ENCODE peak calls at places on chromosomes 3 and 15, in five cellular contexts. One of them, this sample, is unnamed.

GRCh38 chr3:195153121-195153520 is 117.8 kb downstream of the XXYLT1 start:
- DNase-seq in stomach: no peak
- DNase-seq in colonic mucosa: no peak
- DNase-seq in left lung: no peak
- DNase-seq in heart right ventricle: peak
- DNase-seq in this sample: no peak

GRCh38 chr15:91941871-91942270 is 88.4 kb downstream of the SLCO3A1 start:
- DNase-seq in stomach: no peak
- DNase-seq in colonic mucosa: no peak
- DNase-seq in left lung: no peak
- DNase-seq in heart right ventricle: no peak
- DNase-seq in this sample: no peak

GRCh38 chr3:127604035-127604434 is 5.8 kb downstream of the MCM2 start:
- DNase-seq in stomach: no peak
- DNase-seq in colonic mucosa: no peak
- DNase-seq in left lung: no peak
- DNase-seq in heart right ventricle: no peak
- DNase-seq in this sample: no peak

GRCh38 chr3:110650752-110651151 is 420.9 kb upstream of the NECTIN3 start:
- DNase-seq in stomach: no peak
- DNase-seq in colonic mucosa: no peak
- DNase-seq in left lung: no peak
- DNase-seq in heart right ventricle: no peak
- DNase-seq in this sample: no peak

GRCh38 chr3:99570061-99570460 is 68.3 kb upstream of the COL8A1 start:
- DNase-seq in stomach: no peak
- DNase-seq in colonic mucosa: no peak
- DNase-seq in left lung: no peak
- DNase-seq in heart right ventricle: no peak
- DNase-seq in this sample: no peak

GRCh38 chr15:91357527-91357926 is 257.5 kb downstream of the SV2B start:
- DNase-seq in stomach: no peak
- DNase-seq in colonic mucosa: no peak
- DNase-seq in left lung: no peak
- DNase-seq in heart right ventricle: no peak
- DNase-seq in this sample: no peak

GRCh38 chr3:135636596-135636995 is 328.9 kb upstream of the PPP2R3A start:
- DNase-seq in stomach: no peak
- DNase-seq in colonic mucosa: no peak
- DNase-seq in left lung: no peak
- DNase-seq in heart right ventricle: no peak
- DNase-seq in this sample: no peak

GRCh38 chr15:45198337-45199135 is 10.8 kb upstream of the SHF start:
- DNase-seq in stomach: peak
- DNase-seq in colonic mucosa: peak
- DNase-seq in left lung: peak
- DNase-seq in heart right ventricle: peak
- DNase-seq in this sample: peak

GRCh38 chr3:182243625-182244024 is 531.9 kb downstream of the SOX2 start:
- DNase-seq in stomach: no peak
- DNase-seq in colonic mucosa: no peak
- DNase-seq in left lung: no peak
- DNase-seq in heart right ventricle: no peak
- DNase-seq in this sample: no peak

GRCh38 chr15:43868412-43868811 is 41.6 kb downstream of the WDR76 start:
- DNase-seq in stomach: no peak
- DNase-seq in colonic mucosa: no peak
- DNase-seq in left lung: no peak
- DNase-seq in heart right ventricle: no peak
- DNase-seq in this sample: no peak

GRCh38 chr3:121834079-121834730 is 655 bp downstream of the IQCB1 start:
- DNase-seq in stomach: no peak
- DNase-seq in colonic mucosa: peak
- DNase-seq in left lung: no peak
- DNase-seq in heart right ventricle: no peak
- DNase-seq in this sample: no peak

GRCh38 chr3:61907210-61907609 is 345.8 kb downstream of the PTPRG start:
- DNase-seq in stomach: no peak
- DNase-seq in colonic mucosa: no peak
- DNase-seq in left lung: no peak
- DNase-seq in heart right ventricle: no peak
- DNase-seq in this sample: no peak

GRCh38 chr15:70308011-70308761 is 210.5 kb upstream of the TLE3 start:
- DNase-seq in stomach: no peak
- DNase-seq in colonic mucosa: no peak
- DNase-seq in left lung: no peak
- DNase-seq in heart right ventricle: no peak
- DNase-seq in this sample: no peak

GRCh38 chr15:75138016-75138999 is 63.4 kb upstream of the C15orf39 start:
- DNase-seq in stomach: no peak
- DNase-seq in colonic mucosa: no peak
- DNase-seq in left lung: no peak
- DNase-seq in heart right ventricle: no peak
- DNase-seq in this sample: no peak

GRCh38 chr3:117548600-117548999 is 839.0 kb downstream of the TUSC7 start:
- DNase-seq in stomach: no peak
- DNase-seq in colonic mucosa: no peak
- DNase-seq in left lung: no peak
- DNase-seq in heart right ventricle: no peak
- DNase-seq in this sample: no peak

GRCh38 chr3:152835311-152836102 is 576 bp downstream of the P2RY1 start:
- DNase-seq in stomach: peak
- DNase-seq in colonic mucosa: peak
- DNase-seq in left lung: peak
- DNase-seq in heart right ventricle: peak
- DNase-seq in this sample: no peak

GRCh38 chr3:38476157-38476756 is 19.9 kb upstream of the EXOG start:
- DNase-seq in stomach: no peak
- DNase-seq in colonic mucosa: no peak
- DNase-seq in left lung: no peak
- DNase-seq in heart right ventricle: no peak
- DNase-seq in this sample: no peak

GRCh38 chr15:40853241-40853890 is 9.5 kb downstream of the SPINT1 start:
- DNase-seq in stomach: no peak
- DNase-seq in colonic mucosa: no peak
- DNase-seq in left lung: no peak
- DNase-seq in heart right ventricle: no peak
- DNase-seq in this sample: no peak

GRCh38 chr3:2098398-2099027 is at the start of gene CNTN4:
- DNase-seq in stomach: peak
- DNase-seq in colonic mucosa: peak
- DNase-seq in left lung: peak
- DNase-seq in heart right ventricle: peak
- DNase-seq in this sample: no peak

GRCh38 chr3:5250467-5251195 is 63.1 kb downstream of the EDEM1 start:
- DNase-seq in stomach: peak
- DNase-seq in colonic mucosa: peak
- DNase-seq in left lung: no peak
- DNase-seq in heart right ventricle: no peak
- DNase-seq in this sample: no peak

GRCh38 chr15:98794754-98795153 is 146.4 kb downstream of the IGF1R start:
- DNase-seq in stomach: no peak
- DNase-seq in colonic mucosa: peak
- DNase-seq in left lung: no peak
- DNase-seq in heart right ventricle: no peak
- DNase-seq in this sample: no peak

GRCh38 chr15:78438595-78439285 is 724 bp downstream of the IREB2 start:
- DNase-seq in stomach: no peak
- DNase-seq in colonic mucosa: no peak
- DNase-seq in left lung: no peak
- DNase-seq in heart right ventricle: peak
- DNase-seq in this sample: no peak

GRCh38 chr3:48950051-48950450 is 31.4 kb downstream of the ARIH2 start:
- DNase-seq in stomach: no peak
- DNase-seq in colonic mucosa: no peak
- DNase-seq in left lung: no peak
- DNase-seq in heart right ventricle: no peak
- DNase-seq in this sample: no peak

GRCh38 chr3:168036654-168037419 is 58.9 kb downstream of the GOLIM4 start:
- DNase-seq in stomach: no peak
- DNase-seq in colonic mucosa: no peak
- DNase-seq in left lung: no peak
- DNase-seq in heart right ventricle: no peak
- DNase-seq in this sample: no peak

GRCh38 chr3:168044049-168044448 is 51.7 kb downstream of the GOLIM4 start:
- DNase-seq in stomach: no peak
- DNase-seq in colonic mucosa: no peak
- DNase-seq in left lung: no peak
- DNase-seq in heart right ventricle: no peak
- DNase-seq in this sample: no peak

GRCh38 chr3:168040624-168041208 is 55.0 kb downstream of the GOLIM4 start:
- DNase-seq in stomach: no peak
- DNase-seq in colonic mucosa: no peak
- DNase-seq in left lung: no peak
- DNase-seq in heart right ventricle: no peak
- DNase-seq in this sample: no peak
- TF ChIP-seq CTCF in stomach: peak
- TF ChIP-seq CTCF in colonic mucosa: peak
- TF ChIP-seq CTCF in left lung: peak
- TF ChIP-seq CTCF in heart right ventricle: peak
- TF ChIP-seq CTCF in this sample: no peak

GRCh38 chr3:36909666-36910065 is 35.2 kb downstream of the TRANK1 start:
- DNase-seq in stomach: no peak
- DNase-seq in colonic mucosa: no peak
- DNase-seq in left lung: no peak
- DNase-seq in heart right ventricle: no peak
- DNase-seq in this sample: no peak
- H3K27ac ChIP-seq in stomach: no peak
- H3K27ac ChIP-seq in colonic mucosa: no peak
- H3K27ac ChIP-seq in left lung: no peak
- H3K27ac ChIP-seq in heart right ventricle: no peak
- H3K27ac ChIP-seq in this sample: peak

GRCh38 chr3:184135149-184135910 is at the start of gene EIF2B5:
- DNase-seq in stomach: peak
- DNase-seq in colonic mucosa: peak
- DNase-seq in left lung: peak
- DNase-seq in heart right ventricle: peak
- DNase-seq in this sample: peak
- TF ChIP-seq CTCF in stomach: no peak
- TF ChIP-seq CTCF in colonic mucosa: no peak
- TF ChIP-seq CTCF in left lung: peak
- TF ChIP-seq CTCF in heart right ventricle: no peak
- TF ChIP-seq CTCF in this sample: peak

GRCh38 chr3:8768364-8769087 is 887 bp downstream of the OXTR start:
- DNase-seq in stomach: no peak
- DNase-seq in colonic mucosa: no peak
- DNase-seq in left lung: no peak
- DNase-seq in heart right ventricle: no peak
- DNase-seq in this sample: no peak
- H3K27ac ChIP-seq in stomach: no peak
- H3K27ac ChIP-seq in colonic mucosa: no peak
- H3K27ac ChIP-seq in left lung: no peak
- H3K27ac ChIP-seq in heart right ventricle: no peak
- H3K27ac ChIP-seq in this sample: no peak

GRCh38 chr3:129593230-129593594 is 13.3 kb downstream of the PLXND1 start:
- DNase-seq in stomach: no peak
- DNase-seq in colonic mucosa: no peak
- DNase-seq in left lung: no peak
- DNase-seq in heart right ventricle: no peak
- DNase-seq in this sample: no peak
- TF ChIP-seq CTCF in stomach: no peak
- TF ChIP-seq CTCF in colonic mucosa: no peak
- TF ChIP-seq CTCF in left lung: no peak
- TF ChIP-seq CTCF in heart right ventricle: no peak
- TF ChIP-seq CTCF in this sample: no peak

DNA sequence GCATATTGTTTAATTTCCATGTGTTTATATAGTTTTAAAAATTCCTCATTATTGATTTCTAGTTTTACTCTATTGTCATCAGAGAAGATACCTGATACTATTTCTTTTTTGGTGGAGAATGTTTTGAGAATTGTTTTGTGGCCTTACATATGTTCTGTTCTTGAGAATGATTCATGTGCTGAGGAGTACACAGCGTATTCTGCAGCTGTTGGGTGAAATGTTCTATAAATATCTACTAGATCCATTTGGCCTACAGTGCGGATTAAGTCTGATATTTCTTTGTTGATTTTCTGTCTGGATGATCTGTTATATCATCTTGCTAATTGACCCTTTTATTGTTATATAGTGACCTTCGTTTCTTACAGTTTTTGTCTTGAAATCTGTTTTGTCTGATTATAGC is 109.7 kb downstream of the UBE2E2 start:
- DNase-seq in stomach: no peak
- DNase-seq in colonic mucosa: no peak
- DNase-seq in left lung: no peak
- DNase-seq in heart right ventricle: no peak
- DNase-seq in this sample: no peak
- H3K27ac ChIP-seq in stomach: no peak
- H3K27ac ChIP-seq in colonic mucosa: no peak
- H3K27ac ChIP-seq in left lung: no peak
- H3K27ac ChIP-seq in heart right ventricle: no peak
- H3K27ac ChIP-seq in this sample: no peak

GRCh38 chr15:83219026-83219425 is 11.4 kb upstream of the HDGFL3 start:
- DNase-seq in stomach: no peak
- DNase-seq in colonic mucosa: no peak
- DNase-seq in left lung: no peak
- DNase-seq in heart right ventricle: no peak
- DNase-seq in this sample: no peak
- TF ChIP-seq CTCF in stomach: no peak
- TF ChIP-seq CTCF in colonic mucosa: no peak
- TF ChIP-seq CTCF in left lung: no peak
- TF ChIP-seq CTCF in heart right ventricle: no peak
- TF ChIP-seq CTCF in this sample: no peak

This sample was measured in CD4-positive, alpha-beta T cell.